ENCODE peak calls at places on chromosomes 3 and 15, in seven cellular contexts. J, W, O, N, M, K and G are unnamed samples.
A peak's percentile ranks its signal among the peaks of the same experiment; 100 is the strongest.

GRCh38 chr3:187565701-187566100 is 104.5 kb downstream of the SST start:
- DNase-seq in J (no peak), W (no peak), O (no peak), N (no peak), M (no peak), K (no peak), G (no peak)

GRCh38 chr15:90161946-90162345 is 39.2 kb upstream of the SEMA4B start:
- DNase-seq in J (no peak), W (no peak), O (no peak), N (no peak), M (peak; percentile 84), K (no peak), G (no peak)

GRCh38 chr3:104108522-104108921 is 1258.2 kb upstream of the ALCAM start:
- DNase-seq in J (no peak), W (no peak), O (no peak), N (no peak), M (no peak), K (no peak), G (no peak)

GRCh38 chr3:132669256-132669777 is 9.2 kb downstream of the UBA5 start:
- DNase-seq in J (no peak), W (no peak), O (no peak), N (no peak), M (no peak), K (no peak), G (no peak)

GRCh38 chr3:143677420-143677819 is 170.8 kb downstream of the SLC9A9 start:
- DNase-seq in J (no peak), W (no peak), O (no peak), N (no peak), M (no peak), K (no peak), G (no peak)

GRCh38 chr3:23701711-23702110 is 104.0 kb upstream of the UBE2E1 start:
- DNase-seq in J (no peak), W (no peak), O (no peak), N (no peak), M (no peak), K (no peak), G (no peak)

GRCh38 chr15:25811481-25811906 is 51.6 kb downstream of the ATP10A start:
- DNase-seq in J (no peak), W (no peak), O (no peak), N (no peak), M (no peak), K (peak; percentile 52), G (no peak)

GRCh38 chr15:94061041-94061440 is 170.3 kb upstream of the MCTP2 start:
- DNase-seq in J (no peak), W (no peak), O (peak; percentile 24), N (no peak), M (peak; percentile 51), K (no peak), G (no peak)

GRCh38 chr3:174651951-174652350 is 207.2 kb upstream of the NAALADL2 start:
- DNase-seq in J (no peak), W (no peak), O (no peak), N (no peak), M (no peak), K (no peak), G (no peak)

GRCh38 chr3:60147249-60147648 is 1097.4 kb upstream of the CFAP20DC start:
- DNase-seq in J (no peak), W (no peak), O (no peak), N (no peak), M (no peak), K (peak; percentile 35), G (no peak)

GRCh38 chr3:61158676-61159075 is 92.6 kb downstream of the FHIT start:
- DNase-seq in J (no peak), W (no peak), O (no peak), N (no peak), M (no peak), K (no peak), G (no peak)

GRCh38 chr3:144645300-144645699 is 673.7 kb downstream of the DIPK2A start:
- DNase-seq in J (no peak), W (no peak), O (no peak), N (no peak), M (no peak), K (no peak), G (no peak)

GRCh38 chr15:67080900-67081431 is 15.6 kb downstream of the SMAD3 start:
- DNase-seq in J (no peak), W (peak; percentile 88), O (peak; percentile 90), N (no peak), M (peak; percentile 54), K (peak; percentile 84), G (peak; percentile 76)

GRCh38 chr3:146577662-146578061 is 27.5 kb downstream of the PLSCR5 start:
- DNase-seq in J (peak; percentile 42), W (peak; percentile 27), O (peak; percentile 29), N (peak; percentile 50), M (peak; percentile 74), K (peak; percentile 62), G (peak; percentile 69)

GRCh38 chr3:197183582-197183981 is 114.8 kb downstream of the DLG1 start:
- DNase-seq in J (no peak), W (no peak), O (no peak), N (no peak), M (no peak), K (no peak), G (no peak)

GRCh38 chr3:18236726-18237125 is 188.4 kb downstream of the SATB1 start:
- DNase-seq in J (no peak), W (no peak), O (no peak), N (no peak), M (no peak), K (no peak), G (no peak)

GRCh38 chr15:38620851-38621594 is 56.4 kb upstream of the RASGRP1 start:
- DNase-seq in J (no peak), W (no peak), O (no peak), N (no peak), M (no peak), K (no peak), G (no peak)

GRCh38 chr3:134381836-134382442 is 7.7 kb upstream of the AMOTL2 start:
- DNase-seq in J (peak; percentile 93), W (no peak), O (no peak), N (no peak), M (peak; percentile 99), K (no peak), G (no peak)

GRCh38 chr3:111596328-111596727 is 1.2 kb upstream of the ZBED2 start:
- DNase-seq in J (no peak), W (no peak), O (no peak), N (no peak), M (no peak), K (no peak), G (no peak)

GRCh38 chr3:46440531-46441294 is 24.0 kb downstream of the LTF start:
- DNase-seq in J (no peak), W (no peak), O (no peak), N (no peak), M (no peak), K (peak; percentile 66), G (no peak)

GRCh38 chr3:174094671-174095070 is 697.1 kb downstream of the NLGN1 start:
- DNase-seq in J (peak; percentile 35), W (no peak), O (no peak), N (no peak), M (no peak), K (no peak), G (no peak)

GRCh38 chr3:10188798-10189556 is 24.3 kb downstream of the IRAK2 start:
- DNase-seq in J (no peak), W (no peak), O (no peak), N (no peak), M (no peak), K (no peak), G (no peak)

GRCh38 chr3:28301607-28302158 is 46.8 kb upstream of the ZCWPW2 start:
- DNase-seq in J (no peak), W (no peak), O (no peak), N (no peak), M (peak; percentile 35), K (no peak), G (peak; percentile 8)

GRCh38 chr3:112504123-112504522 is 4.9 kb upstream of the BTLA start:
- DNase-seq in J (no peak), W (no peak), O (no peak), N (no peak), M (no peak), K (no peak), G (no peak)

GRCh38 chr15:92810418-92811138 is 89.5 kb upstream of the CHD2 start:
- DNase-seq in J (peak; percentile 65), W (no peak), O (peak; percentile 76), N (peak; percentile 79), M (peak; percentile 67), K (peak; percentile 83), G (peak; percentile 53)

GRCh38 chr15:94703591-94703990 is 472.2 kb downstream of the MCTP2 start:
- DNase-seq in J (no peak), W (no peak), O (no peak), N (no peak), M (no peak), K (no peak), G (no peak)

GRCh38 chr3:105495021-105495420 is 128.3 kb downstream of the ALCAM start:
- DNase-seq in J (no peak), W (no peak), O (peak; percentile 78), N (no peak), M (no peak), K (no peak), G (peak; percentile 57)

GRCh38 chr3:126108689-126109075 is 24.8 kb upstream of the SLC41A3 start:
- DNase-seq in J (no peak), W (no peak), O (no peak), N (no peak), M (no peak), K (no peak), G (no peak)

GRCh38 chr15:31238369-31238768 is 88.3 kb upstream of the KLF13 start:
- DNase-seq in J (no peak), W (no peak), O (no peak), N (no peak), M (no peak), K (no peak), G (no peak)

GRCh38 chr3:119815716-119816115 is 33.8 kb downstream of the NR1I2 start:
- DNase-seq in J (no peak), W (no peak), O (no peak), N (no peak), M (no peak), K (no peak), G (no peak)

GRCh38 chr3:126552688-126553283 is 5.9 kb downstream of the C3orf22 start:
- DNase-seq in J (no peak), W (no peak), O (no peak), N (no peak), M (no peak), K (no peak), G (no peak)

GRCh38 chr15:89104172-89104564 is 15.9 kb downstream of the ABHD2 start:
- DNase-seq in J (no peak), W (peak; percentile 29), O (peak; percentile 33), N (peak; percentile 33), M (no peak), K (no peak), G (no peak)

GRCh38 chr15:101438482-101439284 is 50.8 kb downstream of the PCSK6 start:
- DNase-seq in J (no peak), W (no peak), O (no peak), N (no peak), M (no peak), K (no peak), G (no peak)

GRCh38 chr3:172562881-172563835 is 39.9 kb upstream of the TNFSF10 start:
- DNase-seq in J (peak; percentile 75), W (peak; percentile 80), O (peak; percentile 96), N (peak; percentile 55), M (peak; percentile 94), K (peak; percentile 63), G (peak; percentile 48)

GRCh38 chr3:99172736-99173657 is 271.5 kb upstream of the DCBLD2 start:
- DNase-seq in J (peak; percentile 20), W (peak; percentile 62), O (peak; percentile 56), N (peak; percentile 62), M (peak; percentile 81), K (peak; percentile 55), G (peak; percentile 78)

GRCh38 chr15:61155741-61156700 is 73.1 kb downstream of the RORA start:
- DNase-seq in J (no peak), W (no peak), O (peak; percentile 17), N (no peak), M (peak; percentile 2), K (no peak), G (peak; percentile 57)

GRCh38 chr15:38941399-38941953 is 376.9 kb upstream of the RASGRP1 start:
- DNase-seq in J (no peak), W (peak; percentile 74), O (peak; percentile 40), N (peak; percentile 9), M (peak; percentile 35), K (no peak), G (peak; percentile 33)

GRCh38 chr3:71051893-71052687 is 531.4 kb downstream of the FOXP1 start:
- DNase-seq in J (peak; percentile 24), W (no peak), O (no peak), N (no peak), M (no peak), K (no peak), G (no peak)